ENCODE peak calls at places on chromosomes 16 and 17, in four cellular contexts. E is fibroblast of villous mesenchyme; U is stimulated activated CD4-positive, alpha-beta T cell treated with anti-CD3 and anti-CD28 coated beads, Interleukin-2, amount 100 ng/mL, for 24 hours; L is PC-3. H is an unnamed sample.

GRCh38 chr16:2213817-2214720 is 571 bp downstream of the PGP start:
- DNase-seq in U (peak), E (peak), L (no peak), H (no peak)

GRCh38 chr17:15777717-15778116 is 45.6 kb downstream of the TBC1D26 start:
- DNase-seq in L (no peak), U (no peak), E (no peak), H (no peak)

GRCh38 chr16:82671743-82672142 is 45.0 kb downstream of the CDH13 start:
- DNase-seq in U (peak), L (peak), E (no peak), H (peak)

GRCh38 chr17:72666519-72666874 is 426.0 kb downstream of the SLC39A11 start:
- DNase-seq in E (no peak), L (no peak), U (no peak), H (no peak)

GRCh38 chr17:27384261-27384701 is 72.0 kb upstream of the KSR1 start:
- DNase-seq in L (peak), U (no peak), E (peak), H (no peak)

GRCh38 chr17:7479389-7480192 is at the start of gene ZBTB4:
- DNase-seq in L (peak), E (peak), U (peak), H (peak)

GRCh38 chr16:23509763-23510153 is 536 bp downstream of the GGA2 start:
- DNase-seq in L (peak), E (peak), U (peak), H (peak)

GRCh38 chr17:32914181-32914580 is 13.8 kb upstream of the TMEM98 start:
- DNase-seq in U (peak), L (no peak), E (no peak), H (peak)

GRCh38 chr17:29138184-29138955 is 41.8 kb downstream of the MYO18A start:
- DNase-seq in E (no peak), L (peak), U (peak), H (peak)

GRCh38 chr16:70725912-70726828 is 40.3 kb upstream of the MTSS2 start:
- DNase-seq in U (no peak), E (peak), L (no peak), H (no peak)

GRCh38 chr16:29894352-29894751 is 5.0 kb downstream of the SEZ6L2 start:
- DNase-seq in E (no peak), U (no peak), L (no peak), H (no peak)

GRCh38 chr16:12091569-12092346 is 115.2 kb downstream of the SNX29 start:
- DNase-seq in E (no peak), L (peak), U (no peak), H (no peak)

GRCh38 chr17:65561394-65562205 is at the start of gene AXIN2:
- DNase-seq in L (peak), E (peak), U (peak), H (peak)

GRCh38 chr17:30926516-30926915 is 4.8 kb downstream of the ADAP2 start:
- DNase-seq in U (no peak), E (no peak), L (no peak), H (no peak)

GRCh38 chr16:12439443-12440232 is 364.0 kb downstream of the CPPED1 start:
- DNase-seq in L (peak), E (no peak), U (no peak), H (no peak)

GRCh38 chr16:85615852-85616607 is 2.9 kb downstream of the GSE1 start:
- DNase-seq in E (peak), L (peak), U (peak), H (peak)

GRCh38 chr16:64907844-64908243 is 214.0 kb downstream of the CDH11 start:
- DNase-seq in U (no peak), L (no peak), E (peak), H (no peak)

GRCh38 chr16:15765880-15766279 is 90.9 kb downstream of the MYH11 start:
- DNase-seq in U (peak), L (peak), E (peak), H (peak)

GRCh38 chr17:16300554-16300953 is 52.7 kb downstream of the CENPV start:
- DNase-seq in L (no peak), E (no peak), U (no peak), H (no peak)

GRCh38 chr16:53087101-53087500 is 32.3 kb downstream of the CHD9 start:
- DNase-seq in L (no peak), U (no peak), E (no peak), H (no peak)

GRCh38 chr17:36918260-36918691 is 19.0 kb upstream of the LHX1 start:
- DNase-seq in U (no peak), E (no peak), L (no peak), H (no peak)

GRCh38 chr16:83137326-83137770 is 510.6 kb downstream of the CDH13 start:
- DNase-seq in L (peak), U (no peak), E (peak), H (no peak)

GRCh38 chr16:58024673-58025350 is 742 bp upstream of the MMP15 start:
- DNase-seq in L (no peak), E (peak), U (peak), H (peak)

GRCh38 chr16:65278874-65279273 is 157.0 kb upstream of the CDH11 start:
- DNase-seq in L (peak), E (no peak), U (no peak), H (no peak)

GRCh38 chr17:21019976-21020575 is 22.7 kb downstream of the USP22 start:
- DNase-seq in E (no peak), U (peak), L (peak), H (peak)

GRCh38 chr17:82528484-82529265 is 9.1 kb downstream of the FOXK2 start:
- DNase-seq in E (peak), U (no peak), L (peak), H (no peak)

GRCh38 chr17:29007456-29008455 is 1.9 kb upstream of the SEZ6 start:
- DNase-seq in E (no peak), L (peak), U (no peak), H (no peak)

GRCh38 chr17:21425321-21425720 is 49.2 kb downstream of the KCNJ12 start:
- DNase-seq in L (no peak), E (no peak), U (no peak), H (no peak)

GRCh38 chr17:75679706-75680201 is 12.6 kb downstream of the SAP30BP start:
- DNase-seq in L (peak), U (no peak), E (peak), H (no peak)

GRCh38 chr17:41254861-41255260 is 323 bp upstream of the KRTAP9-9 start:
- DNase-seq in E (no peak), U (no peak), L (no peak), H (no peak)

GRCh38 chr17:48024149-48025039 is 13.2 kb downstream of the COPZ2 start:
- DNase-seq in L (peak), U (peak), E (no peak), H (peak)

GRCh38 chr16:20348365-20349185 is 3.9 kb downstream of the UMOD start:
- DNase-seq in U (peak), E (no peak), L (no peak), H (no peak)

GRCh38 chr17:44959821-44960523 is 8.1 kb downstream of the C1QL1 start:
- DNase-seq in L (no peak), E (no peak), U (no peak), H (no peak)

GRCh38 chr17:45852535-45853297 is 8.0 kb downstream of the SPPL2C start:
- DNase-seq in E (peak), U (peak), L (peak), H (peak)

H was measured in activated T-cell treated with anti-CD3 and anti-CD28 coated beads, Interleukin-2, amount 50 U/mL, for 48 hours.